ENCODE peak calls at places on chromosomes 5 and 9, in eight cellular contexts. One of them, this sample, is unnamed.

GRCh38 chr5:132487095-132487428 is 3.5 kb downstream of the IRF1 start:
- DNase-seq in H7: no peak
- DNase-seq in SIG-M5: no peak
- DNase-seq in posterior cingulate gyrus: no peak
- DNase-seq in cardiac fibroblast: no peak
- DNase-seq in nephron progenitor cell: no peak
- DNase-seq in activated naive CD4-positive, alpha-beta T cell treated with Interleukin-2 at 50 U/mL for 16 hours: no peak
- DNase-seq in right atrium auricular region: peak
- DNase-seq in this sample: no peak

GRCh38 chr5:122924203-122924602 is 78.8 kb downstream of the SNX24 start:
- DNase-seq in H7: no peak
- DNase-seq in SIG-M5: no peak
- DNase-seq in posterior cingulate gyrus: no peak
- DNase-seq in cardiac fibroblast: peak
- DNase-seq in nephron progenitor cell: peak
- DNase-seq in activated naive CD4-positive, alpha-beta T cell treated with Interleukin-2 at 50 U/mL for 16 hours: no peak
- DNase-seq in right atrium auricular region: no peak
- DNase-seq in this sample: no peak

GRCh38 chr5:11584008-11584407 is 320.2 kb downstream of the CTNND2 start:
- DNase-seq in H7: no peak
- DNase-seq in SIG-M5: no peak
- DNase-seq in posterior cingulate gyrus: no peak
- DNase-seq in cardiac fibroblast: no peak
- DNase-seq in nephron progenitor cell: no peak
- DNase-seq in activated naive CD4-positive, alpha-beta T cell treated with Interleukin-2 at 50 U/mL for 16 hours: no peak
- DNase-seq in right atrium auricular region: no peak
- DNase-seq in this sample: no peak

GRCh38 chr5:143258559-143259253 is 144.8 kb downstream of the NR3C1 start:
- DNase-seq in H7: no peak
- DNase-seq in SIG-M5: no peak
- DNase-seq in posterior cingulate gyrus: no peak
- DNase-seq in cardiac fibroblast: no peak
- DNase-seq in nephron progenitor cell: no peak
- DNase-seq in activated naive CD4-positive, alpha-beta T cell treated with Interleukin-2 at 50 U/mL for 16 hours: no peak
- DNase-seq in right atrium auricular region: no peak
- DNase-seq in this sample: no peak

GRCh38 chr5:54703091-54703490 is 185.5 kb downstream of the SNX18 start:
- DNase-seq in H7: no peak
- DNase-seq in SIG-M5: no peak
- DNase-seq in posterior cingulate gyrus: no peak
- DNase-seq in cardiac fibroblast: peak
- DNase-seq in nephron progenitor cell: no peak
- DNase-seq in activated naive CD4-positive, alpha-beta T cell treated with Interleukin-2 at 50 U/mL for 16 hours: no peak
- DNase-seq in right atrium auricular region: peak
- DNase-seq in this sample: no peak

GRCh38 chr5:175325681-175326080 is 118.3 kb downstream of the DRD1 start:
- DNase-seq in H7: no peak
- DNase-seq in SIG-M5: no peak
- DNase-seq in posterior cingulate gyrus: no peak
- DNase-seq in cardiac fibroblast: no peak
- DNase-seq in nephron progenitor cell: no peak
- DNase-seq in activated naive CD4-positive, alpha-beta T cell treated with Interleukin-2 at 50 U/mL for 16 hours: no peak
- DNase-seq in right atrium auricular region: no peak
- DNase-seq in this sample: no peak

GRCh38 chr9:33244150-33244784 is 4.3 kb downstream of the SPINK4 start:
- DNase-seq in H7: no peak
- DNase-seq in SIG-M5: no peak
- DNase-seq in posterior cingulate gyrus: no peak
- DNase-seq in cardiac fibroblast: no peak
- DNase-seq in nephron progenitor cell: no peak
- DNase-seq in activated naive CD4-positive, alpha-beta T cell treated with Interleukin-2 at 50 U/mL for 16 hours: no peak
- DNase-seq in right atrium auricular region: no peak
- DNase-seq in this sample: no peak

GRCh38 chr5:421287-421880 is 21.6 kb upstream of the EXOC3 start:
- DNase-seq in H7: peak
- DNase-seq in SIG-M5: no peak
- DNase-seq in posterior cingulate gyrus: no peak
- DNase-seq in cardiac fibroblast: no peak
- DNase-seq in nephron progenitor cell: no peak
- DNase-seq in activated naive CD4-positive, alpha-beta T cell treated with Interleukin-2 at 50 U/mL for 16 hours: no peak
- DNase-seq in right atrium auricular region: no peak
- DNase-seq in this sample: no peak

GRCh38 chr5:64883912-64884311 is 115.2 kb downstream of the CWC27 start:
- DNase-seq in H7: no peak
- DNase-seq in SIG-M5: no peak
- DNase-seq in posterior cingulate gyrus: no peak
- DNase-seq in cardiac fibroblast: no peak
- DNase-seq in nephron progenitor cell: no peak
- DNase-seq in activated naive CD4-positive, alpha-beta T cell treated with Interleukin-2 at 50 U/mL for 16 hours: no peak
- DNase-seq in right atrium auricular region: no peak
- DNase-seq in this sample: no peak

GRCh38 chr9:134007150-134007549 is 15.0 kb upstream of the VAV2 start:
- DNase-seq in H7: no peak
- DNase-seq in SIG-M5: no peak
- DNase-seq in posterior cingulate gyrus: no peak
- DNase-seq in cardiac fibroblast: no peak
- DNase-seq in nephron progenitor cell: no peak
- DNase-seq in activated naive CD4-positive, alpha-beta T cell treated with Interleukin-2 at 50 U/mL for 16 hours: no peak
- DNase-seq in right atrium auricular region: no peak
- DNase-seq in this sample: no peak

GRCh38 chr5:7473668-7474215 is 77.8 kb downstream of the ADCY2 start:
- DNase-seq in H7: peak
- DNase-seq in SIG-M5: no peak
- DNase-seq in posterior cingulate gyrus: no peak
- DNase-seq in cardiac fibroblast: no peak
- DNase-seq in nephron progenitor cell: no peak
- DNase-seq in activated naive CD4-positive, alpha-beta T cell treated with Interleukin-2 at 50 U/mL for 16 hours: no peak
- DNase-seq in right atrium auricular region: no peak
- DNase-seq in this sample: peak

GRCh38 chr5:6480133-6481051 is 31.7 kb downstream of the UBE2QL1 start:
- DNase-seq in H7: peak
- DNase-seq in SIG-M5: no peak
- DNase-seq in posterior cingulate gyrus: no peak
- DNase-seq in cardiac fibroblast: no peak
- DNase-seq in nephron progenitor cell: no peak
- DNase-seq in activated naive CD4-positive, alpha-beta T cell treated with Interleukin-2 at 50 U/mL for 16 hours: no peak
- DNase-seq in right atrium auricular region: no peak
- DNase-seq in this sample: peak

GRCh38 chr9:134602547-134603362 is 38.8 kb upstream of the COL5A1 start:
- DNase-seq in H7: peak
- DNase-seq in SIG-M5: no peak
- DNase-seq in posterior cingulate gyrus: peak
- DNase-seq in cardiac fibroblast: peak
- DNase-seq in nephron progenitor cell: no peak
- DNase-seq in activated naive CD4-positive, alpha-beta T cell treated with Interleukin-2 at 50 U/mL for 16 hours: no peak
- DNase-seq in right atrium auricular region: peak
- DNase-seq in this sample: no peak

GRCh38 chr5:176396330-176396729 is 7.8 kb downstream of the HIGD2A start:
- DNase-seq in H7: no peak
- DNase-seq in SIG-M5: no peak
- DNase-seq in posterior cingulate gyrus: no peak
- DNase-seq in cardiac fibroblast: no peak
- DNase-seq in nephron progenitor cell: no peak
- DNase-seq in activated naive CD4-positive, alpha-beta T cell treated with Interleukin-2 at 50 U/mL for 16 hours: no peak
- DNase-seq in right atrium auricular region: no peak
- DNase-seq in this sample: no peak

GRCh38 chr5:117414926-117415325 is 840.3 kb upstream of the SEMA6A start:
- DNase-seq in H7: no peak
- DNase-seq in SIG-M5: no peak
- DNase-seq in posterior cingulate gyrus: no peak
- DNase-seq in cardiac fibroblast: peak
- DNase-seq in nephron progenitor cell: no peak
- DNase-seq in activated naive CD4-positive, alpha-beta T cell treated with Interleukin-2 at 50 U/mL for 16 hours: no peak
- DNase-seq in right atrium auricular region: no peak
- DNase-seq in this sample: no peak

GRCh38 chr5:111787006-111787405 is 30.0 kb upstream of the NREP start:
- DNase-seq in H7: no peak
- DNase-seq in SIG-M5: no peak
- DNase-seq in posterior cingulate gyrus: no peak
- DNase-seq in cardiac fibroblast: no peak
- DNase-seq in nephron progenitor cell: no peak
- DNase-seq in activated naive CD4-positive, alpha-beta T cell treated with Interleukin-2 at 50 U/mL for 16 hours: no peak
- DNase-seq in right atrium auricular region: no peak
- DNase-seq in this sample: no peak

GRCh38 chr5:37272564-37272963 is 23.4 kb upstream of the CPLANE1 start:
- DNase-seq in H7: no peak
- DNase-seq in SIG-M5: no peak
- DNase-seq in posterior cingulate gyrus: no peak
- DNase-seq in cardiac fibroblast: peak
- DNase-seq in nephron progenitor cell: no peak
- DNase-seq in activated naive CD4-positive, alpha-beta T cell treated with Interleukin-2 at 50 U/mL for 16 hours: no peak
- DNase-seq in right atrium auricular region: no peak
- DNase-seq in this sample: peak

GRCh38 chr9:126127591-126127990 is 199.0 kb upstream of the MVB12B start:
- DNase-seq in H7: peak
- DNase-seq in SIG-M5: no peak
- DNase-seq in posterior cingulate gyrus: no peak
- DNase-seq in cardiac fibroblast: no peak
- DNase-seq in nephron progenitor cell: no peak
- DNase-seq in activated naive CD4-positive, alpha-beta T cell treated with Interleukin-2 at 50 U/mL for 16 hours: no peak
- DNase-seq in right atrium auricular region: peak
- DNase-seq in this sample: no peak

GRCh38 chr5:61245486-61245885 is 83.2 kb upstream of the SMIM15 start:
- DNase-seq in H7: no peak
- DNase-seq in SIG-M5: no peak
- DNase-seq in posterior cingulate gyrus: no peak
- DNase-seq in cardiac fibroblast: peak
- DNase-seq in nephron progenitor cell: no peak
- DNase-seq in activated naive CD4-positive, alpha-beta T cell treated with Interleukin-2 at 50 U/mL for 16 hours: no peak
- DNase-seq in right atrium auricular region: no peak
- DNase-seq in this sample: no peak

GRCh38 chr5:168658394-168658793 is 79.2 kb upstream of the PANK3 start:
- DNase-seq in H7: no peak
- DNase-seq in SIG-M5: no peak
- DNase-seq in posterior cingulate gyrus: no peak
- DNase-seq in cardiac fibroblast: peak
- DNase-seq in nephron progenitor cell: no peak
- DNase-seq in activated naive CD4-positive, alpha-beta T cell treated with Interleukin-2 at 50 U/mL for 16 hours: no peak
- DNase-seq in right atrium auricular region: no peak
- DNase-seq in this sample: no peak

GRCh38 chr5:158463971-158464370 is 605.0 kb upstream of the CLINT1 start:
- DNase-seq in H7: no peak
- DNase-seq in SIG-M5: no peak
- DNase-seq in posterior cingulate gyrus: no peak
- DNase-seq in cardiac fibroblast: peak
- DNase-seq in nephron progenitor cell: no peak
- DNase-seq in activated naive CD4-positive, alpha-beta T cell treated with Interleukin-2 at 50 U/mL for 16 hours: no peak
- DNase-seq in right atrium auricular region: peak
- DNase-seq in this sample: no peak

GRCh38 chr5:54278031-54278830 is 32.1 kb downstream of the ARL15 start:
- DNase-seq in H7: no peak
- DNase-seq in SIG-M5: no peak
- DNase-seq in posterior cingulate gyrus: no peak
- DNase-seq in cardiac fibroblast: peak
- DNase-seq in nephron progenitor cell: no peak
- DNase-seq in activated naive CD4-positive, alpha-beta T cell treated with Interleukin-2 at 50 U/mL for 16 hours: no peak
- DNase-seq in right atrium auricular region: no peak
- DNase-seq in this sample: no peak

GRCh38 chr5:84861306-84861705 is 476.6 kb upstream of the EDIL3 start:
- DNase-seq in H7: no peak
- DNase-seq in SIG-M5: no peak
- DNase-seq in posterior cingulate gyrus: no peak
- DNase-seq in cardiac fibroblast: peak
- DNase-seq in nephron progenitor cell: no peak
- DNase-seq in activated naive CD4-positive, alpha-beta T cell treated with Interleukin-2 at 50 U/mL for 16 hours: no peak
- DNase-seq in right atrium auricular region: no peak
- DNase-seq in this sample: no peak

GRCh38 chr5:31824886-31825774 is 186.2 kb downstream of the PDZD2 start:
- DNase-seq in H7: peak
- DNase-seq in SIG-M5: no peak
- DNase-seq in posterior cingulate gyrus: no peak
- DNase-seq in cardiac fibroblast: peak
- DNase-seq in nephron progenitor cell: peak
- DNase-seq in activated naive CD4-positive, alpha-beta T cell treated with Interleukin-2 at 50 U/mL for 16 hours: no peak
- DNase-seq in right atrium auricular region: peak
- DNase-seq in this sample: peak

GRCh38 chr9:136630662-136630992 is 32.1 kb upstream of the EGFL7 start:
- DNase-seq in H7: no peak
- DNase-seq in SIG-M5: no peak
- DNase-seq in posterior cingulate gyrus: no peak
- DNase-seq in cardiac fibroblast: no peak
- DNase-seq in nephron progenitor cell: no peak
- DNase-seq in activated naive CD4-positive, alpha-beta T cell treated with Interleukin-2 at 50 U/mL for 16 hours: no peak
- DNase-seq in right atrium auricular region: no peak
- DNase-seq in this sample: no peak

GRCh38 chr5:169893010-169893409 is 87.3 kb downstream of the INSYN2B start:
- DNase-seq in H7: no peak
- DNase-seq in SIG-M5: no peak
- DNase-seq in posterior cingulate gyrus: no peak
- DNase-seq in cardiac fibroblast: no peak
- DNase-seq in nephron progenitor cell: no peak
- DNase-seq in activated naive CD4-positive, alpha-beta T cell treated with Interleukin-2 at 50 U/mL for 16 hours: no peak
- DNase-seq in right atrium auricular region: no peak
- DNase-seq in this sample: no peak

GRCh38 chr5:82164957-82165698 is 113.0 kb downstream of the RPS23 start:
- DNase-seq in H7: no peak
- DNase-seq in SIG-M5: no peak
- DNase-seq in posterior cingulate gyrus: no peak
- DNase-seq in cardiac fibroblast: peak
- DNase-seq in nephron progenitor cell: no peak
- DNase-seq in activated naive CD4-positive, alpha-beta T cell treated with Interleukin-2 at 50 U/mL for 16 hours: no peak
- DNase-seq in right atrium auricular region: no peak
- DNase-seq in this sample: no peak

GRCh38 chr5:105688227-105688807 is 1982.4 kb downstream of the EFNA5 start:
- DNase-seq in H7: peak
- DNase-seq in SIG-M5: no peak
- DNase-seq in posterior cingulate gyrus: no peak
- DNase-seq in cardiac fibroblast: no peak
- DNase-seq in nephron progenitor cell: no peak
- DNase-seq in activated naive CD4-positive, alpha-beta T cell treated with Interleukin-2 at 50 U/mL for 16 hours: no peak
- DNase-seq in right atrium auricular region: no peak
- DNase-seq in this sample: peak

GRCh38 chr5:16669776-16670175 is 53.0 kb upstream of the RETREG1 start:
- DNase-seq in H7: no peak
- DNase-seq in SIG-M5: no peak
- DNase-seq in posterior cingulate gyrus: no peak
- DNase-seq in cardiac fibroblast: peak
- DNase-seq in nephron progenitor cell: no peak
- DNase-seq in activated naive CD4-positive, alpha-beta T cell treated with Interleukin-2 at 50 U/mL for 16 hours: no peak
- DNase-seq in right atrium auricular region: no peak
- DNase-seq in this sample: no peak

GRCh38 chr5:151584057-151584937 is 6.8 kb downstream of the FAT2 start:
- DNase-seq in H7: no peak
- DNase-seq in SIG-M5: no peak
- DNase-seq in posterior cingulate gyrus: no peak
- DNase-seq in cardiac fibroblast: no peak
- DNase-seq in nephron progenitor cell: no peak
- DNase-seq in activated naive CD4-positive, alpha-beta T cell treated with Interleukin-2 at 50 U/mL for 16 hours: no peak
- DNase-seq in right atrium auricular region: no peak
- DNase-seq in this sample: peak

GRCh38 chr5:35145671-35146317 is 84.5 kb downstream of the PRLR start:
- DNase-seq in H7: no peak
- DNase-seq in SIG-M5: no peak
- DNase-seq in posterior cingulate gyrus: no peak
- DNase-seq in cardiac fibroblast: no peak
- DNase-seq in nephron progenitor cell: no peak
- DNase-seq in activated naive CD4-positive, alpha-beta T cell treated with Interleukin-2 at 50 U/mL for 16 hours: no peak
- DNase-seq in right atrium auricular region: no peak
- DNase-seq in this sample: no peak

GRCh38 chr5:1515921-1516571 is 7.7 kb downstream of the LPCAT1 start:
- DNase-seq in H7: peak
- DNase-seq in SIG-M5: no peak
- DNase-seq in posterior cingulate gyrus: peak
- DNase-seq in cardiac fibroblast: no peak
- DNase-seq in nephron progenitor cell: no peak
- DNase-seq in activated naive CD4-positive, alpha-beta T cell treated with Interleukin-2 at 50 U/mL for 16 hours: no peak
- DNase-seq in right atrium auricular region: peak
- DNase-seq in this sample: no peak

GRCh38 chr9:95316794-95317118 is 753 bp downstream of the FANCC start:
- DNase-seq in H7: peak
- DNase-seq in SIG-M5: no peak
- DNase-seq in posterior cingulate gyrus: no peak
- DNase-seq in cardiac fibroblast: peak
- DNase-seq in nephron progenitor cell: peak
- DNase-seq in activated naive CD4-positive, alpha-beta T cell treated with Interleukin-2 at 50 U/mL for 16 hours: no peak
- DNase-seq in right atrium auricular region: no peak
- DNase-seq in this sample: peak

GRCh38 chr5:151020304-151021031 is at the start of gene GPX3:
- DNase-seq in H7: peak
- DNase-seq in SIG-M5: no peak
- DNase-seq in posterior cingulate gyrus: peak
- DNase-seq in cardiac fibroblast: peak
- DNase-seq in nephron progenitor cell: peak
- DNase-seq in activated naive CD4-positive, alpha-beta T cell treated with Interleukin-2 at 50 U/mL for 16 hours: peak
- DNase-seq in right atrium auricular region: peak
- DNase-seq in this sample: peak

This sample was measured in iPS-NIHi11.